ENCODE peak calls at places on chromosomes 16 and 17, in five cellular contexts. I is Caco-2, C is glutamatergic neuron, L is skeletal muscle cell, U is upper lobe of right lung. O is an unnamed sample.

GRCh38 chr16:80723981-80724380 is 80.4 kb downstream of the CDYL2 start:
- DNase-seq in I (no peak), C (no peak), U (no peak), L (no peak), O (no peak)

GRCh38 chr17:63095879-63096278 is 129.8 kb downstream of the TANC2 start:
- DNase-seq in C (no peak), U (no peak), L (no peak), I (no peak), O (no peak)

GRCh38 chr17:62187681-62188080 is 122.6 kb upstream of the MED13 start:
- DNase-seq in L (no peak), I (no peak), C (no peak), U (no peak), O (peak; percentile 43)

GRCh38 chr16:66152841-66153525 is 213.5 kb upstream of the CDH5 start:
- DNase-seq in U (no peak), L (peak; percentile 47), C (no peak), I (peak; percentile 93), O (peak; percentile 43)

GRCh38 chr17:42853597-42853967 is 2.6 kb downstream of the AOC3 start:
- DNase-seq in L (no peak), I (no peak), C (no peak), U (peak; percentile 13), O (no peak)

GRCh38 chr17:65417406-65418221 is 143.8 kb downstream of the AXIN2 start:
- DNase-seq in L (no peak), C (no peak), I (no peak), U (no peak), O (peak; percentile 29)

GRCh38 chr17:1709971-1710806 is at the start of gene TLCD2:
- DNase-seq in U (peak; percentile 91), C (peak; percentile 46), L (no peak), I (peak; percentile 94), O (no peak)

GRCh38 chr17:57997085-57997809 is 9.2 kb upstream of the VEZF1 start:
- DNase-seq in C (no peak), L (no peak), I (no peak), U (no peak), O (no peak)

GRCh38 chr17:55210292-55210691 is 54.5 kb upstream of the HLF start:
- DNase-seq in U (no peak), I (no peak), L (no peak), C (no peak), O (no peak)

GRCh38 chr17:45291170-45291805 is 25.5 kb downstream of the MAP3K14 start:
- DNase-seq in I (no peak), L (no peak), C (no peak), U (no peak), O (no peak)

GRCh38 chr17:32265896-32266388 is 310 bp downstream of the RHBDL3 start:
- DNase-seq in U (no peak), I (no peak), C (no peak), L (no peak), O (no peak)

GRCh38 chr16:86383488-86384262 is 126.7 kb upstream of the FOXF1 start:
- DNase-seq in L (no peak), C (no peak), I (peak; percentile 73), U (no peak), O (no peak)